ENCODE peak calls at places on chromosomes 4 and X, in six cellular contexts. L is AG04450, A is astrocyte of the cerebellum, H is OCI-LY7, Z is testis, R is choroid plexus epithelial cell. P is an unnamed sample.

GRCh38 chr4:90904018-90904417 is 776.8 kb downstream of the CCSER1 start:
- DNase-seq in L (no peak), A (no peak), H (no peak), R (no peak), Z (no peak), P (no peak)

GRCh38 chrX:22041931-22042530 is 9.9 kb downstream of the PHEX start:
- DNase-seq in A (no peak), Z (no peak), H (no peak), L (no peak), R (no peak), P (no peak)

GRCh38 chr4:160180206-160180605 is 1077.3 kb downstream of the RAPGEF2 start:
- DNase-seq in A (peak), R (peak), Z (no peak), H (no peak), L (no peak), P (no peak)

GRCh38 chr4:125010776-125011503 is 298.4 kb upstream of the ANKRD50 start:
- DNase-seq in H (no peak), Z (no peak), R (no peak), L (no peak), A (no peak), P (no peak)

GRCh38 chr4:21543514-21543913 is 405.1 kb downstream of the KCNIP4 start:
- DNase-seq in L (no peak), H (no peak), Z (no peak), A (no peak), R (no peak), P (no peak)

GRCh38 chr4:182806259-182807252 is 110.6 kb downstream of the DCTD start:
- DNase-seq in H (peak), Z (peak), R (peak), A (peak), L (no peak), P (peak)

GRCh38 chrX:7198499-7198898 is 50.5 kb upstream of the PUDP start:
- DNase-seq in R (peak), A (no peak), L (no peak), Z (no peak), H (no peak), P (no peak)

GRCh38 chrX:49308604-49309269 is 5.3 kb downstream of the GAGE10 start:
- DNase-seq in H (no peak), R (peak), L (no peak), A (no peak), Z (peak), P (no peak)

GRCh38 chrX:7926501-7926900 is 712 bp downstream of the PNPLA4 start:
- DNase-seq in Z (no peak), A (no peak), L (no peak), H (peak), R (peak), P (no peak)

GRCh38 chr4:121199742-121200561 is 35.8 kb upstream of the TNIP3 start:
- DNase-seq in Z (no peak), L (no peak), H (no peak), A (no peak), R (no peak), P (peak)

GRCh38 chr4:150794706-150795105 is 212.8 kb downstream of the MAB21L2 start:
- DNase-seq in H (no peak), A (no peak), R (peak), L (no peak), Z (no peak), P (no peak)

GRCh38 chr4:66430856-66431255 is 760.6 kb upstream of the EPHA5 start:
- DNase-seq in L (no peak), R (peak), H (no peak), Z (no peak), A (no peak), P (no peak)

GRCh38 chr4:8209176-8209874 is 10.2 kb downstream of the SH3TC1 start:
- DNase-seq in Z (no peak), H (no peak), R (no peak), A (no peak), L (no peak), P (no peak)

GRCh38 chrX:31181377-31182038 is 109.7 kb upstream of the FTHL17 start:
- DNase-seq in Z (no peak), L (no peak), A (no peak), H (no peak), R (no peak), P (no peak)

GRCh38 chr4:1928356-1929235 is 57.4 kb downstream of the NSD2 start:
- DNase-seq in H (no peak), Z (no peak), A (no peak), L (no peak), R (no peak), P (no peak)

GRCh38 chr4:86294883-86295282 is 65.0 kb downstream of the MAPK10 start:
- DNase-seq in Z (no peak), L (no peak), A (no peak), H (peak), R (no peak), P (no peak)

GRCh38 chr4:99403380-99404194 is 31.6 kb downstream of the ADH7 start:
- DNase-seq in H (no peak), A (no peak), R (peak), L (no peak), Z (no peak), P (peak)

GRCh38 chr4:4733663-4734062 is 125.8 kb upstream of the MSX1 start:
- DNase-seq in L (no peak), Z (no peak), R (no peak), H (no peak), A (no peak), P (no peak)

GRCh38 chr4:71593306-71593705 is 190.6 kb downstream of the GC start:
- DNase-seq in L (no peak), H (no peak), Z (no peak), A (no peak), R (no peak), P (no peak)

GRCh38 chr4:15681372-15682339 is at the start of gene FAM200B:
- DNase-seq in L (peak), A (peak), H (peak), Z (peak), R (peak), P (peak)
- TF ChIP-seq CTCF in L (peak), A (peak), H (no peak), Z (peak), R (peak), P (no peak)

DNA sequence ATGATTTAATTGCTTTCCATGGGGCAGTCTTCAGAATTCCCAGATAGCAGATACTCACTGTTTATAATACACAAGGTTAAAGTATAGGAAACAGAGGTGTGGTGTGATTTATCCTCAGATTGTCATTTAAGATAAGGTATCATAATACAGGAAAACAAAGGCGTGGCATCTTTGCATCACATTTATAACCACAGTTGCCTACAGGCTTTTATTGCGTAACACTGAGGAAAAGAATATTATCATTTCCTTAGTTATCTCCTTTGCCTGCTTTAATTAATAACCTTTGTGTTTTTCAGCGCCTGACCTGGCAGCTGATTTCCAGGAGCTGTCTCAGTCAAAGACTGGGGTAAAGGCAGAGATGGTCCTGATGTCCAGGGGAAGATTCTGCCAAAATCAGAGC is 68.8 kb downstream of the SSX7 start:
- DNase-seq in R (no peak), L (no peak), A (no peak), Z (no peak), H (no peak), P (no peak)
- TF ChIP-seq CTCF in R (no peak), L (no peak), A (no peak), Z (no peak), H (no peak), P (no peak)

GRCh38 chrX:15033909-15034308 is 160.7 kb downstream of the MOSPD2 start:
- DNase-seq in L (no peak), H (no peak), R (no peak), A (no peak), Z (no peak), P (no peak)
- TF ChIP-seq CTCF in L (no peak), H (no peak), R (no peak), A (no peak), Z (no peak), P (no peak)

GRCh38 chr4:105473340-105474109 is at the start of gene PPA2:
- DNase-seq in A (peak), H (peak), R (peak), Z (peak), L (peak), P (peak)
- TF ChIP-seq CTCF in A (no peak), H (no peak), R (no peak), Z (no peak), L (no peak), P (no peak)

P was measured in GM20000.